ENCODE peak calls at places on chromosomes 11 and 22, in four cellular contexts. J is fibroblast of the aortic adventitia, M is mucosa of descending colon, F is WTC11. T is an unnamed sample.

GRCh38 chr11:33832676-33833075 is 58.4 kb upstream of the FBXO3 start:
- DNase-seq in M (no peak), F (no peak), J (no peak), T (no peak)

GRCh38 chr11:44753965-44754645 is 27.3 kb downstream of the TSPAN18 start:
- DNase-seq in M (no peak), F (no peak), J (no peak), T (no peak)

GRCh38 chr11:101436511-101437142 is 147.2 kb downstream of the TRPC6 start:
- DNase-seq in F (peak), M (no peak), J (peak), T (peak)

GRCh38 chr11:8062781-8063257 is 18.2 kb upstream of the TUB start:
- DNase-seq in J (no peak), F (no peak), M (no peak), T (no peak)

GRCh38 chr11:94148189-94148588 is 19.5 kb downstream of the PANX1 start:
- DNase-seq in M (no peak), J (no peak), F (no peak), T (no peak)

GRCh38 chr22:32473388-32473952 is 1.1 kb upstream of the FBXO7 start:
- DNase-seq in F (no peak), J (peak), M (no peak), T (peak)

GRCh38 chr11:46725338-46726205 is 6.6 kb downstream of the F2 start:
- DNase-seq in M (no peak), J (no peak), F (no peak), T (no peak)

GRCh38 chr11:77506857-77507256 is 33.0 kb upstream of the PAK1 start:
- DNase-seq in J (peak), F (no peak), M (no peak), T (no peak)

GRCh38 chr22:21938071-21938822 is 14.4 kb downstream of the PPM1F start:
- DNase-seq in M (peak), J (peak), F (peak), T (peak)

GRCh38 chr11:116896211-116896610 is 58.8 kb upstream of the APOA1 start:
- DNase-seq in J (no peak), M (no peak), F (no peak), T (no peak)

GRCh38 chr11:117454564-117454917 is 126.9 kb downstream of the CEP164 start:
- DNase-seq in J (no peak), M (no peak), F (no peak), T (no peak)

GRCh38 chr11:13291794-13292193 is 14.2 kb downstream of the BMAL1 start:
- DNase-seq in M (no peak), F (no peak), J (peak), T (no peak)

GRCh38 chr22:23824476-23825245 is 14.1 kb downstream of the DERL3 start:
- DNase-seq in M (peak), J (no peak), F (no peak), T (no peak)

GRCh38 chr11:1302041-1302460 is 7.4 kb downstream of the TOLLIP start:
- DNase-seq in J (no peak), M (no peak), F (no peak), T (no peak)

GRCh38 chr11:96168623-96169022 is 174.4 kb downstream of the MAML2 start:
- DNase-seq in M (no peak), F (no peak), J (peak), T (no peak)

GRCh38 chr11:35166369-35167360 is 27.7 kb downstream of the CD44 start:
- DNase-seq in J (peak), F (no peak), M (peak), T (no peak)

GRCh38 chr11:130042093-130042591 is 27.6 kb upstream of the APLP2 start:
- DNase-seq in J (peak), M (no peak), F (no peak), T (no peak)

GRCh38 chr11:134657631-134658030 is 245.6 kb upstream of the B3GAT1 start:
- DNase-seq in M (no peak), J (no peak), F (no peak), T (no peak)

GRCh38 chr11:17642370-17642769 is 77.0 kb upstream of the MYOD1 start:
- DNase-seq in J (no peak), M (no peak), F (no peak), T (no peak)

GRCh38 chr11:47148903-47149535 is 27.7 kb downstream of the ARFGAP2 start:
- DNase-seq in J (peak), M (no peak), F (no peak), T (no peak)

GRCh38 chr11:8234425-8234821 is 29.3 kb downstream of the LMO1 start:
- DNase-seq in J (no peak), M (no peak), F (no peak), T (peak)

GRCh38 chr11:74647831-74648230 is 55.4 kb downstream of the POLD3 start:
- DNase-seq in J (no peak), F (no peak), M (no peak), T (no peak)

GRCh38 chr11:128905345-128906184 is 14.4 kb downstream of the KCNJ5 start:
- DNase-seq in J (no peak), F (peak), M (peak), T (no peak)

GRCh38 chr11:47552086-47552580 is 799 bp downstream of the CELF1 start:
- DNase-seq in M (no peak), J (peak), F (peak), T (peak)

GRCh38 chr22:49701380-49702067 is 126.1 kb downstream of the BRD1 start:
- DNase-seq in M (no peak), F (no peak), J (no peak), T (no peak)

GRCh38 chr22:49703990-49704344 is 123.7 kb downstream of the BRD1 start:
- DNase-seq in J (no peak), M (no peak), F (no peak), T (no peak)

GRCh38 chr22:49699928-49700498 is 127.7 kb downstream of the BRD1 start:
- DNase-seq in J (no peak), F (no peak), M (no peak), T (no peak)

GRCh38 chr22:49703391-49703926 is 124.2 kb downstream of the BRD1 start:
- DNase-seq in J (no peak), M (no peak), F (no peak), T (no peak)

GRCh38 chr22:49702068-49702397 is 125.6 kb downstream of the BRD1 start:
- DNase-seq in F (no peak), M (no peak), J (no peak), T (no peak)
- TF ChIP-seq CTCF in F (no peak), M (no peak), J (no peak), T (no peak)

DNA sequence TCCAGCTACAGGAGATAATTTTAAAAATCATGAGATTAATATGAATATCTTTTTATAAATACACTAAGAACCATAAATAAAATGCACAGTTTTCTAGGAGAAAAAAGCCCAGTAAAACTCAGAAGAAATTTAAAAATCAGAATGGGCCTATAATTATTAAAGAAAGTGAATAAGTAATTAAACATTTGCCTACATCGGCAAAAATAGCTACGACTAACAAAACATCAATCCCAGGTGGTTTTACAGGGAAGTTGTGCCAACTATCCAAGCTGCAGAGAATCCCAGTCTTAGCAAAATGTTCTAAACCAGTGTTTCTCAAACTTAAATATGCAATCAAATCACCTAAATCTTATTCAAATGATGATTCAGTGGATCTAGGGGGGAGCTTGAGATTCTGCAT is 180.0 kb downstream of the TRIM29 start:
- DNase-seq in J (no peak), F (no peak), M (no peak), T (no peak)
- TF ChIP-seq CTCF in J (no peak), F (no peak), M (no peak), T (no peak)

DNA sequence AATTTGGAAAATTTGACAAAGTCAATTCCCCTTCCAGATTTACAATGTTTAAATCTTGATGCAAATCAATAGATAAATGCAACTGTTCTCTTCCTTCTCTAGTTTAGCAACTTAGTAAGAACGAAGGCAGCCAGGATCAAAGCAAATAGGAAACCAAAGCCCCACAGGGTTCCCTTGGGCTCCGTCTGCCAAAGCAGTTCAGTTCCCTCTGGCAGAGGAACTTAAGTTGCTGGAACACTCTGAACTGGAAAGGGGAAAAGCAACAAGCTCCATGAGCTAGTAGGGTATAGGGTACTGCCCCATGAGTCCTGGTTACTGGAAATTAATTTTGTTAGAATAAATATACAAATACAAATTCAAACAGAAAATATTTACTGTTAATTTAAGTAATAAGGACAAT is 91.3 kb downstream of the RELT start:
- DNase-seq in M (no peak), F (no peak), J (no peak), T (no peak)
- TF ChIP-seq CTCF in M (no peak), F (no peak), J (no peak), T (no peak)

GRCh38 chr22:25208743-25209505 is 9.3 kb downstream of the CRYBB3 start:
- DNase-seq in F (peak), J (no peak), M (no peak), T (no peak)

GRCh38 chr22:25210831-25211230 is 8.6 kb upstream of the CRYBB2 start:
- DNase-seq in F (no peak), M (no peak), J (no peak), T (no peak)

GRCh38 chr22:25213221-25213620 is 6.2 kb upstream of the CRYBB2 start:
- DNase-seq in F (no peak), M (no peak), J (no peak), T (no peak)

GRCh38 chr22:25216230-25216629 is 3.2 kb upstream of the CRYBB2 start:
- DNase-seq in M (no peak), J (no peak), F (no peak), T (no peak)

GRCh38 chr22:25212337-25212736 is 7.1 kb upstream of the CRYBB2 start:
- DNase-seq in M (no peak), J (no peak), F (no peak), T (no peak)
- TF ChIP-seq CTCF in M (no peak), J (no peak), F (no peak), T (no peak)

DNA sequence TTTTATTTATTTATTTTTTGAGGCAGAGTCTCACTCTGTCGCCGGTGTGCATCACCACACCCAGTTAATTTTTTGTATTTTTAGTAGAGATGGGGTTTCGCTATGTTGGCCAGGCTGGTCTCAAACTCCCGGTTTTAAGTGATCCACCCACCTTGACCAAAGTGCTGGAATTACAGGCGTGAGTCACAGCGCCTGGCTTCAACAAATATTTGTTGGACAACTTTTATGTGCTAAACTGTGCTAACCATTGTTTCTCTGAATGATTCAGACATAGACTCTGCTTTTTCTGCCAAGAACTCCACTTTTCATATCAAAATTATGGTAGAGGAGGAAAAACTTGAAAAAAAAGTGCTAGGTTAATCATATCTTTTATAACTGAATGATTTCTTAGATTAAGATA is 36.3 kb downstream of the MMP7 start:
- DNase-seq in M (no peak), F (no peak), J (peak), T (no peak)
- TF ChIP-seq CTCF in M (no peak), F (no peak), J (no peak), T (no peak)

DNA sequence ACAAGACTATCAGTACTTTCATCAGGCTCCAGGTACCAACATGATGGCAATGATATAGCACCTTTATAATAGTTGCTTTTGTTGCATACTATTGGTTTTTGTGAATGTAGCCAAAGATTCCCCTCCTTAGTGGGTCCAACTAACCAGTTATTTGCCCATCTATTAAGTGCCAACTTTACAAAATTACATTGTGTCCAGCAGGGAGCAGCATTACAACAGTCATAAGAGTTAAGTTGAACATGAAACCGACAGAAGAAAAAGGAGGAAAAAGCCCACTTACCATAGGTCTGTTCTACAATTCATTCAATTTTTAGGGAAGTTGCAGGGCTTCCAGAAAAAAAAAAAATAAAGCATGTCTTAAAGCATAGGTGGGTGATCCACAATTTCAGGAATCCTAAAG is 21.6 kb downstream of the IMMP1L start:
- DNase-seq in M (no peak), J (peak), F (no peak), T (no peak)
- TF ChIP-seq CTCF in M (no peak), J (peak), F (peak), T (peak)

GRCh38 chr11:118662401-118663271 is 16.8 kb downstream of the TREH start:
- DNase-seq in J (no peak), M (no peak), F (no peak), T (no peak)
- TF ChIP-seq CTCF in J (no peak), M (no peak), F (no peak), T (no peak)

GRCh38 chr11:67322049-67322448 is 18.7 kb downstream of the SSH3 start:
- DNase-seq in M (no peak), J (no peak), F (no peak), T (no peak)

GRCh38 chr11:67320011-67320410 is 16.7 kb downstream of the SSH3 start:
- DNase-seq in F (no peak), M (no peak), J (no peak), T (no peak)

GRCh38 chr11:67320691-67321090 is 17.4 kb downstream of the SSH3 start:
- DNase-seq in F (no peak), J (no peak), M (no peak), T (no peak)

GRCh38 chr11:67318239-67318555 is 14.9 kb downstream of the SSH3 start:
- DNase-seq in J (no peak), F (no peak), M (no peak), T (no peak)

DNA sequence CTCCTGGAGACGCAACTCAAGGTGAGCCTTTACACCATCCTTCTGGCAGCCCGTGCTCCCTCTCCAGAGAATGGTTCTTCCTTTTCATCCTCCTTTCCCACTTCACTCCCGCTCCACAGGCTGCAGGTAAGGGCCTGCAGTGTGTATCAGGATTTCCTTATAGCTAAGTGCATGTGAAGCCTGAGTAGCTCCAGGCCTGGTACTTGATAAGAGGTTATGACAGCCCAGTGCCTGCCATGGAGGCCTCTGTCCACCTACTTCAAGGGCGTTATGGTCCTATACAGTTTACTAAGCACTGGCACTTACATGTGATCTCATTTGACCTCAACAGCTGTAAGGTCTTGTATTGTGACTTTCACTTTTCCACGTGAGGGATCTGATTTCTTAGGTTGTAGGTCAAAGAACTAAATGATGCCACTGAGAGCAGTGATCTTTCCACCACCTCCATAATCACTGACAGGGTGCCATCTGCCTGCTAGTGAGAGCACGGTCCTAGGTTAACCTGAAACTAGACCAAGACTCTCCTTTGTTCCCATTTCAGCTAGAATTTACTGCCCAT is 18.1 kb downstream of the SSH3 start:
- DNase-seq in F (no peak), M (no peak), J (no peak), T (no peak)
- TF ChIP-seq CTCF in F (no peak), M (no peak), J (no peak), T (no peak)

GRCh38 chr11:119797137-119797611 is 68.2 kb upstream of the NECTIN1 start:
- DNase-seq in M (no peak), J (no peak), F (no peak), T (no peak)
- TF ChIP-seq CTCF in M (no peak), J (no peak), F (no peak), T (no peak)

GRCh38 chr22:39215430-39216142 is 29.2 kb downstream of the PDGFB start:
- DNase-seq in M (no peak), J (no peak), F (peak), T (no peak)
- TF ChIP-seq CTCF in M (no peak), J (peak), F (peak), T (peak)